ENCODE peak calls at places on chromosomes 16 and 17, in four cellular contexts. T, W, O and L are unnamed samples.
A peak's percentile ranks its signal among the peaks of the same experiment; 100 is the strongest.

GRCh38 chr16:84898447-84898846 is 78.7 kb downstream of the CRISPLD2 start:
- DNase-seq in T (no peak), W (no peak), O (no peak), L (no peak)

GRCh38 chr17:45946841-45947256 is 52.2 kb upstream of the STH start:
- DNase-seq in T (no peak), W (no peak), O (no peak), L (no peak)

GRCh38 chr17:36722121-36722902 is 120.9 kb downstream of the MRM1 start:
- DNase-seq in T (no peak), W (peak; percentile 97), O (no peak), L (no peak)

GRCh38 chr16:68086336-68086821 is 1.2 kb downstream of the NFATC3 start:
- DNase-seq in T (peak; percentile 69), W (no peak), O (no peak), L (no peak)

GRCh38 chr16:75196826-75197225 is 10.1 kb downstream of the CTRB2 start:
- DNase-seq in T (no peak), W (no peak), O (no peak), L (no peak)

GRCh38 chr16:58634265-58634802 is 4.7 kb upstream of the CNOT1 start:
- DNase-seq in T (peak; percentile 91), W (no peak), O (no peak), L (no peak)

GRCh38 chr17:65064452-65065019 is 8.0 kb upstream of the GNA13 start:
- DNase-seq in T (peak; percentile 88), W (no peak), O (no peak), L (no peak)

GRCh38 chr16:23254338-23254737 is 47.8 kb upstream of the SCNN1B start:
- DNase-seq in T (no peak), W (peak; percentile 13), O (no peak), L (no peak)

GRCh38 chr16:20385844-20386832 is 18.4 kb downstream of the PDILT start:
- DNase-seq in T (peak; percentile 67), W (peak; percentile 76), O (peak; percentile 35), L (peak; percentile 28)

GRCh38 chr17:19915579-19915978 is 47.8 kb upstream of the ULK2 start:
- DNase-seq in T (no peak), W (no peak), O (no peak), L (no peak)

GRCh38 chr17:2815781-2816185 is 19.5 kb downstream of the RAP1GAP2 start:
- DNase-seq in T (no peak), W (no peak), O (no peak), L (no peak)

GRCh38 chr16:86012221-86012620 is 113.3 kb downstream of the IRF8 start:
- DNase-seq in T (no peak), W (no peak), O (no peak), L (no peak)

GRCh38 chr16:73506568-73507056 is 458.7 kb upstream of the ZFHX3 start:
- DNase-seq in T (no peak), W (no peak), O (no peak), L (no peak)

GRCh38 chr17:58136669-58137279 is 11.4 kb upstream of the OR4D1 start:
- DNase-seq in T (peak; percentile 45), W (peak; percentile 14), O (peak; percentile 54), L (no peak)

GRCh38 chr16:70746708-70747424 is 54.1 kb downstream of the VAC14 start:
- DNase-seq in T (peak; percentile 99), W (peak; percentile 79), O (peak; percentile 75), L (peak; percentile 81)

GRCh38 chr16:82603784-82604411 is 22.9 kb upstream of the CDH13 start:
- DNase-seq in T (peak; percentile 13), W (no peak), O (peak; percentile 13), L (no peak)

GRCh38 chr17:82876602-82877391 is 37.0 kb upstream of the ZNF750 start:
- DNase-seq in T (peak; percentile 65), W (peak; percentile 81), O (peak; percentile 49), L (no peak)

GRCh38 chr17:50817142-50817751 is 18.1 kb upstream of the WFIKKN2 start:
- DNase-seq in T (no peak), W (peak; percentile 84), O (peak; percentile 34), L (peak; percentile 7)

GRCh38 chr17:38897671-38898290 is 27.6 kb upstream of the LASP1NB start:
- DNase-seq in T (no peak), W (no peak), O (no peak), L (no peak)

GRCh38 chr16:77674888-77675287 is 47.4 kb upstream of the NUDT7 start:
- DNase-seq in T (no peak), W (no peak), O (no peak), L (no peak)

GRCh38 chr17:48541036-48541573 is 3.8 kb downstream of the HOXB2 start:
- DNase-seq in T (no peak), W (no peak), O (no peak), L (no peak)

GRCh38 chr17:82933006-82933310 is 93.1 kb upstream of the ZNF750 start:
- DNase-seq in T (no peak), W (no peak), O (no peak), L (no peak)

GRCh38 chr16:50709061-50709695 is 15.8 kb downstream of the NOD2 start:
- DNase-seq in T (no peak), W (no peak), O (no peak), L (no peak)

GRCh38 chr16:66751135-66751991 is at the start of gene DYNC1LI2:
- DNase-seq in T (peak; percentile 55), W (peak; percentile 94), O (peak; percentile 34), L (no peak)

GRCh38 chr17:44010966-44011647 is 3.7 kb downstream of the TMEM101 start:
- DNase-seq in T (no peak), W (peak; percentile 9), O (no peak), L (no peak)

GRCh38 chr16:84730406-84731106 is 30.8 kb downstream of the USP10 start:
- DNase-seq in T (peak; percentile 74), W (peak; percentile 70), O (peak; percentile 75), L (no peak)

GRCh38 chr17:82232322-82232785 is 3.5 kb downstream of the SLC16A3 start:
- DNase-seq in T (no peak), W (no peak), O (no peak), L (no peak)

GRCh38 chr17:48442819-48443218 is 12.8 kb upstream of the SKAP1 start:
- DNase-seq in T (no peak), W (peak; percentile 60), O (no peak), L (no peak)

GRCh38 chr17:33225509-33225908 is 67.6 kb downstream of the ASIC2 start:
- DNase-seq in T (no peak), W (no peak), O (no peak), L (no peak)

GRCh38 chr17:6072157-6072556 is 2.0 kb downstream of the WSCD1 start:
- DNase-seq in T (no peak), W (no peak), O (no peak), L (no peak)

GRCh38 chr17:55576237-55576998 is 65.2 kb upstream of the SMIM36 start:
- DNase-seq in T (peak; percentile 28), W (no peak), O (peak; percentile 15), L (no peak)
- H3K4me3 ChIP-seq in T (peak overlapping the region; percentile 31), W (no peak overlapping the region), O (no peak overlapping the region), L (peak overlapping the region; percentile 69)

GRCh38 chr16:31376705-31377104 is 16.4 kb upstream of the ITGAD start:
- DNase-seq in T (no peak), W (no peak), O (no peak), L (no peak)
- TF ChIP-seq TCF7L2 in T (no peak), W (no peak), O (no peak), L (no peak)

GRCh38 chr17:66487933-66488572 is 185.6 kb downstream of the PRKCA start:
- DNase-seq in T (no peak), W (no peak), O (no peak), L (no peak)
- TF ChIP-seq REST in T (no peak), W (no peak), O (no peak), L (no peak)

GRCh38 chr17:8426802-8427201 is 8.9 kb upstream of the NDEL1 start:
- DNase-seq in T (no peak), W (no peak), O (no peak), L (no peak)
- H3K4me3 ChIP-seq in T (no peak overlapping the region), W (no peak overlapping the region), O (no peak overlapping the region), L (no peak overlapping the region)

GRCh38 chr16:3256876-3257465 is 538 bp upstream of the MEFV start:
- DNase-seq in T (no peak), W (no peak), O (no peak), L (no peak)
- TF ChIP-seq TCF7L2 in T (no peak), W (no peak), O (no peak), L (no peak)